ENCODE peak calls at places on chromosome 2, in nine cellular contexts. G, V, L, S, M, F, C, U and R are unnamed samples.

GRCh38 chr2:185738679-185739472 is at the start of gene FSIP2:
- DNase-seq in M (no peak), V (peak; percentile 87), S (peak; percentile 83), L (no peak), C (peak; percentile 73), F (peak; percentile 72), G (peak; percentile 28), U (peak; percentile 39), R (no peak)

GRCh38 chr2:10765914-10766313 is 44.5 kb downstream of the ATP6V1C2 start:
- DNase-seq in U (no peak), F (no peak), C (no peak), S (no peak), V (no peak), M (no peak), L (no peak), G (no peak), R (no peak)

GRCh38 chr2:11716689-11717321 is 29.6 kb upstream of the LPIN1 start:
- DNase-seq in V (peak; percentile 22), C (no peak), U (peak; percentile 71), L (no peak), G (peak; percentile 4), M (no peak), S (no peak), F (peak; percentile 84), R (no peak)

GRCh38 chr2:204984421-204984925 is 439.2 kb downstream of the PARD3B start:
- DNase-seq in V (no peak), S (no peak), G (no peak), U (peak; percentile 27), C (no peak), L (no peak), M (no peak), F (peak; percentile 15), R (no peak)

GRCh38 chr2:227529871-227530270 is 57.9 kb downstream of the AGFG1 start:
- DNase-seq in S (no peak), L (no peak), G (no peak), U (no peak), F (no peak), C (no peak), V (no peak), M (no peak), R (no peak)

GRCh38 chr2:240703417-240704341 is 12.0 kb downstream of the AQP12A start:
- DNase-seq in M (no peak), S (no peak), G (no peak), L (no peak), F (no peak), V (no peak), C (no peak), U (no peak), R (no peak)

GRCh38 chr2:239283288-239283945 is 117.4 kb downstream of the HDAC4 start:
- DNase-seq in M (no peak), G (no peak), L (no peak), V (no peak), S (no peak), C (no peak), U (no peak), F (no peak), R (no peak)

GRCh38 chr2:65465124-65465523 is 32.7 kb upstream of the SPRED2 start:
- DNase-seq in C (no peak), F (no peak), L (no peak), U (peak; percentile 46), V (no peak), M (no peak), S (no peak), G (no peak), R (no peak)

GRCh38 chr2:15989559-15989958 is 49.2 kb downstream of the MYCN start:
- DNase-seq in M (no peak), U (no peak), C (no peak), L (no peak), S (no peak), V (no peak), G (no peak), F (no peak), R (no peak)

GRCh38 chr2:11829324-11829946 is 83.0 kb downstream of the LPIN1 start:
- DNase-seq in M (peak; percentile 43), U (peak; percentile 52), L (no peak), C (peak; percentile 49), G (peak; percentile 67), F (peak; percentile 69), S (peak; percentile 78), V (peak; percentile 77), R (no peak)

GRCh38 chr2:235235977-235236767 is 257.7 kb upstream of the AGAP1 start:
- DNase-seq in S (peak; percentile 26), F (no peak), M (no peak), U (no peak), L (no peak), V (no peak), G (no peak), C (no peak), R (no peak)

DNA sequence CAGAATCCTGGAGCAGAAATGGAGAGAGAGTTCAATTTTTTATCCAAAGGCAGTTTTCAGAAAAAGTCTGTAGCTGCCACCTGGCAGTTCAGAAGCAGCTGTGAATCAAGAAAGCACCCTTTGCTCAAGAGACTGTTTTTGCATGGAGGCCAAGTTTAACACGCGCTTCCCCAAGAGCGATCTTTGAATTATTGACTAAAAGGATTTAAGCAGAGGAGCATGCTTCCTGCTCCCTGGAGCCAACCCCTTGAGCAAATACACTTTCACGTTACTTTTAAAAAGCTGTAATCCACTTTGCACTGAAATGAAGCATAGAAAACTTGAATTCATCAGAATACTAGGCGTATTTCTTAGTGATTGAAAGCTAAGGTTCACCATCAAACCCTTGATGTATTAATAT is 252.4 kb downstream of the RNF144A start:
- DNase-seq in M (no peak), U (no peak), C (no peak), V (no peak), S (no peak), F (no peak), L (no peak), G (no peak), R (no peak)
- H3K4me3 ChIP-seq in M (no peak overlapping the region), U (no peak overlapping the region), C (no peak overlapping the region), V (no peak overlapping the region), S (no peak overlapping the region), F (no peak overlapping the region), L (no peak overlapping the region), G (no peak overlapping the region), R (no peak overlapping the region)

GRCh38 chr2:113237604-113238003 is 41.1 kb downstream of the PAX8 start:
- DNase-seq in L (no peak), V (no peak), F (no peak), M (no peak), S (no peak), C (no peak), G (no peak), U (no peak), R (no peak)

GRCh38 chr2:113240150-113240914 is 38.4 kb downstream of the PAX8 start:
- DNase-seq in G (peak; percentile 86), F (peak; percentile 95), C (peak; percentile 70), S (no peak), L (peak; percentile 83), V (peak; percentile 92), U (peak; percentile 93), M (no peak), R (peak; percentile 74)

GRCh38 chr2:113233593-113234550 is 44.8 kb downstream of the PAX8 start:
- DNase-seq in U (peak; percentile 29), S (no peak), F (peak; percentile 30), V (no peak), L (no peak), C (no peak), G (no peak), M (no peak), R (no peak)

GRCh38 chr2:113234721-113235346 is 43.9 kb downstream of the PAX8 start:
- DNase-seq in S (no peak), L (no peak), V (no peak), U (no peak), C (no peak), F (no peak), G (no peak), M (no peak), R (no peak)

DNA sequence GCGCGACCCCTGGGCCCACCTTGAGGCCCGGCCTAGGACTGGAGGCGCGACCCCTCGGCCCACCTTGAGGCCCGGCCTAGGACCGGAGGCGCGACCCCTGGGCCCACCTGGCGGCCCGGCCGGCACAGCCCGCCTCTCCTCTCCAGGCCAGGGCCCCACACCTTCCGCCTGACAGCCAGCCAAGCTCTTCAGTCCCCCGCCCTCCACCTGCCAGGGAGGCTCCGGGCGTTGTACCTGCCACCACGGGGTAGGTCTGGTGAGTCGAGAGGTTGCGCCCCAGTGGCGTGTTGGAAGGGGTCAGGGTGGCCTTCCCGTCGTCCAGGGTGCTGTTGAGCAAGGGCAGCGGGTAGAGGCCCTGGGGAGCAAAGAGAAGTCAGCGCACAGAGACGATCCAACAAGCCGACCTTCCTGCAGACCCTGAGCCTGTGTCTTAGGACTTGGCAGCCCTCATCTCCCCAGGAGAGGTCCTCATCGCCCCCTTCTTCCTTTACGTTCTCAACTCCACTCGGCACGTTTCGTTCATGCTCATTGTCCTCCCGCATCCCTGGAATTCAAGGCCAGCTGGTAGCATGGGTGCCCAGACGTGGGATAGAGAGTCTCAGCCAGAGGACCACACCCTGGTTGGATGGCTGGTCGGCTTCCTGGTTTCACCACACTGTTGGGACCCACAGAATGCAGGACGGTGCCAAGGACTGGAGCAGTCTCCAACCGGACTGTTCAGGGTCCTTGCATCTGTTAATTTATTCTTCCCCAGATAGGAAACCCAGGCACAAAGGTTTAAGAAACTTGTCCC is 42.2 kb downstream of the PAX8 start:
- DNase-seq in F (no peak), C (no peak), M (no peak), L (no peak), G (no peak), U (no peak), S (no peak), V (no peak), R (no peak)
- H3K4me3 ChIP-seq in F (peak overlapping the region; percentile 38), C (peak overlapping the region; percentile 42), M (no peak overlapping the region), L (peak overlapping the region; percentile 45), G (no peak overlapping the region), U (peak overlapping the region; percentile 55), S (no peak overlapping the region), V (no peak overlapping the region), R (peak overlapping the region; percentile 72)

GRCh38 chr2:38260972-38261371 is 116.1 kb downstream of the ATL2 start:
- DNase-seq in G (no peak), M (no peak), V (no peak), C (no peak), U (no peak), S (no peak), L (no peak), F (no peak), R (no peak)
- H3K4me3 ChIP-seq in G (no peak overlapping the region), M (no peak overlapping the region), V (no peak overlapping the region), C (no peak overlapping the region), U (no peak overlapping the region), S (no peak overlapping the region), L (no peak overlapping the region), F (no peak overlapping the region), R (no peak overlapping the region)

GRCh38 chr2:105783151-105783738 is 38.5 kb downstream of the NCK2 start:
- DNase-seq in L (no peak), U (no peak), G (no peak), V (no peak), C (no peak), F (no peak), S (no peak), M (no peak), R (no peak)
- H3K4me3 ChIP-seq in L (no peak overlapping the region), U (no peak overlapping the region), G (no peak overlapping the region), V (no peak overlapping the region), C (no peak overlapping the region), F (no peak overlapping the region), S (no peak overlapping the region), M (peak overlapping the region; percentile 30), R (no peak overlapping the region)

GRCh38 chr2:191012346-191012745 is 1.6 kb downstream of the STAT1 start:
- DNase-seq in S (no peak), M (no peak), V (no peak), G (no peak), L (no peak), F (no peak), U (no peak), C (no peak), R (no peak)
- H3K4me3 ChIP-seq in S (peak overlapping the region; percentile 100), M (peak overlapping the region; percentile 61), V (no peak overlapping the region), G (peak overlapping the region; percentile 81), L (peak overlapping the region; percentile 89), F (peak overlapping the region; percentile 79), U (peak overlapping the region; percentile 97), C (peak overlapping the region; percentile 78), R (peak overlapping the region; percentile 62)

GRCh38 chr2:68951899-68952298 is 794 bp downstream of the GKN2 start:
- DNase-seq in V (no peak), F (no peak), G (no peak), L (no peak), S (no peak), C (no peak), U (no peak), M (no peak), R (no peak)
- H3K4me3 ChIP-seq in V (no peak overlapping the region), F (no peak overlapping the region), G (no peak overlapping the region), L (no peak overlapping the region), S (no peak overlapping the region), C (no peak overlapping the region), U (no peak overlapping the region), M (no peak overlapping the region), R (no peak overlapping the region)